ENCODE peak calls at places on chromosome 7, in seven cellular contexts. Z is choroid plexus epithelial cell, W is hippocampal formation, Y is DMS79 treated with DMSO at 0.1 percent for 48 hours, U is DMS53, T is T-cell, D is pons. H is an unnamed sample.

GRCh38 chr7:17229257-17229656 is 69.2 kb upstream of the AHR start:
- DNase-seq in Z (no peak), W (no peak), Y (no peak), U (no peak), T (no peak), D (no peak), H (no peak)

GRCh38 chr7:44959433-44959951 is 19.3 kb downstream of the MYO1G start:
- DNase-seq in Z (no peak), W (no peak), Y (no peak), U (peak; percentile 50), T (peak; percentile 36), D (no peak), H (no peak)

GRCh38 chr7:151816562-151817314 is 60.2 kb downstream of the PRKAG2 start:
- DNase-seq in Z (no peak), W (no peak), Y (no peak), U (no peak), T (no peak), D (no peak), H (no peak)

GRCh38 chr7:103344453-103345149 is at the start of gene DNAJC2:
- DNase-seq in Z (peak; percentile 97), W (peak; percentile 90), Y (peak; percentile 91), U (peak; percentile 99), T (peak; percentile 86), D (peak; percentile 89), H (peak; percentile 97)

GRCh38 chr7:18570890-18571478 is 75.4 kb downstream of the HDAC9 start:
- DNase-seq in Z (peak; percentile 77), W (peak; percentile 75), Y (peak; percentile 24), U (peak; percentile 87), T (no peak), D (peak; percentile 85), H (peak; percentile 59)

GRCh38 chr7:32586291-32587221 is 91.3 kb downstream of the AVL9 start:
- DNase-seq in Z (peak; percentile 99), W (peak; percentile 49), Y (no peak), U (no peak), T (no peak), D (no peak), H (no peak)

GRCh38 chr7:106773228-106773627 is 91.9 kb upstream of the PIK3CG start:
- DNase-seq in Z (no peak), W (no peak), Y (no peak), U (no peak), T (no peak), D (no peak), H (peak; percentile 54)

GRCh38 chr7:66140924-66141323 is 26.3 kb downstream of the CRCP start:
- DNase-seq in Z (peak; percentile 91), W (peak; percentile 50), Y (no peak), U (peak; percentile 43), T (no peak), D (peak; percentile 71), H (peak; percentile 52)

GRCh38 chr7:75892634-75893272 is 13.9 kb downstream of the RHBDD2 start:
- DNase-seq in Z (peak; percentile 33), W (no peak), Y (peak; percentile 96), U (peak; percentile 62), T (no peak), D (no peak), H (peak; percentile 73)

GRCh38 chr7:135617781-135618180 is 44.5 kb upstream of the STMP1 start:
- DNase-seq in Z (no peak), W (no peak), Y (no peak), U (no peak), T (no peak), D (no peak), H (no peak)

GRCh38 chr7:96126382-96126781 is 195.5 kb downstream of the SLC25A13 start:
- DNase-seq in Z (no peak), W (no peak), Y (no peak), U (peak; percentile 61), T (no peak), D (no peak), H (peak; percentile 58)

GRCh38 chr7:148912758-148913541 is 28.9 kb upstream of the EZH2 start:
- DNase-seq in Z (no peak), W (no peak), Y (no peak), U (no peak), T (no peak), D (no peak), H (no peak)

GRCh38 chr7:123673752-123674398 is 18.2 kb downstream of the LMOD2 start:
- DNase-seq in Z (no peak), W (no peak), Y (no peak), U (no peak), T (no peak), D (no peak), H (no peak)

GRCh38 chr7:132991615-132992587 is 90.0 kb downstream of the CHCHD3 start:
- DNase-seq in Z (no peak), W (no peak), Y (no peak), U (no peak), T (no peak), D (peak; percentile 11), H (no peak)

GRCh38 chr7:94513565-94513860 is 3.9 kb downstream of the CASD1 start:
- DNase-seq in Z (peak; percentile 5), W (no peak), Y (no peak), U (no peak), T (no peak), D (no peak), H (no peak)

GRCh38 chr7:88111136-88111748 is 108.6 kb downstream of the SRI start:
- DNase-seq in Z (peak; percentile 71), W (peak; percentile 81), Y (peak; percentile 73), U (peak; percentile 78), T (no peak), D (peak; percentile 74), H (peak; percentile 76)

GRCh38 chr7:42338231-42339222 is 101.5 kb upstream of the GLI3 start:
- DNase-seq in Z (no peak), W (no peak), Y (no peak), U (no peak), T (no peak), D (no peak), H (no peak)

GRCh38 chr7:88401009-88401623 is 94.4 kb upstream of the STEAP4 start:
- DNase-seq in Z (peak; percentile 8), W (no peak), Y (no peak), U (peak; percentile 64), T (no peak), D (peak; percentile 20), H (peak; percentile 74)

GRCh38 chr7:92633211-92633906 is 43.2 kb upstream of the FAM133B start:
- DNase-seq in Z (peak; percentile 93), W (peak; percentile 64), Y (no peak), U (peak; percentile 95), T (no peak), D (peak; percentile 98), H (peak; percentile 91)

GRCh38 chr7:108280136-108280535 is 150.0 kb upstream of the LAMB4 start:
- DNase-seq in Z (no peak), W (no peak), Y (peak; percentile 90), U (no peak), T (no peak), D (no peak), H (no peak)

GRCh38 chr7:40095226-40095625 is 39.2 kb downstream of the MPLKIP start:
- DNase-seq in Z (no peak), W (no peak), Y (no peak), U (no peak), T (no peak), D (no peak), H (no peak)

GRCh38 chr7:73844848-73845460 is 2.6 kb upstream of the METTL27 start:
- DNase-seq in Z (peak; percentile 43), W (no peak), Y (no peak), U (no peak), T (no peak), D (no peak), H (no peak)

GRCh38 chr7:128660596-128660995 is 11.5 kb upstream of the GARIN1A start:
- DNase-seq in Z (no peak), W (no peak), Y (no peak), U (no peak), T (no peak), D (no peak), H (no peak)

H was measured in HT-29.